ENCODE peak calls at places on chromosome 10, in six cellular contexts. T is GM23338, Z is mucosa of descending colon, K is HFFc6, L is dorsolateral prefrontal cortex, V is WTC11. E is an unnamed sample.
A peak's percentile ranks its signal among the peaks of the same experiment; 100 is the strongest.

GRCh38 chr10:102691701-102692100 is 22.5 kb downstream of the ARL3 start:
- DNase-seq in T (no peak), Z (no peak), K (no peak), L (no peak), V (no peak), E (no peak)

GRCh38 chr10:44416976-44417375 is 32.1 kb upstream of the CXCL12 start:
- DNase-seq in T (no peak), Z (no peak), K (no peak), L (no peak), V (no peak), E (no peak)

GRCh38 chr10:67771200-67771599 is 66.8 kb downstream of the DNAJC12 start:
- DNase-seq in T (no peak), Z (no peak), K (no peak), L (no peak), V (no peak), E (no peak)

GRCh38 chr10:121240011-121240410 is 358.2 kb downstream of the FGFR2 start:
- DNase-seq in T (no peak), Z (peak; percentile 86), K (no peak), L (no peak), V (no peak), E (no peak)

GRCh38 chr10:77251297-77252013 is 386.2 kb downstream of the KCNMA1 start:
- DNase-seq in T (peak; percentile 76), Z (no peak), K (peak; percentile 40), L (no peak), V (peak; percentile 50), E (peak; percentile 62)

GRCh38 chr10:128566376-128566968 is 440.2 kb upstream of the MKI67 start:
- DNase-seq in T (no peak), Z (no peak), K (no peak), L (no peak), V (no peak), E (no peak)

GRCh38 chr10:86165666-86166065 is 200.9 kb downstream of the GRID1 start:
- DNase-seq in T (no peak), Z (no peak), K (no peak), L (peak; percentile 22), V (no peak), E (no peak)

GRCh38 chr10:44578271-44578670 is 193.4 kb upstream of the CXCL12 start:
- DNase-seq in T (no peak), Z (no peak), K (no peak), L (no peak), V (no peak), E (no peak)

GRCh38 chr10:33306756-33307519 is 27.5 kb downstream of the NRP1 start:
- DNase-seq in T (no peak), Z (no peak), K (peak; percentile 42), L (no peak), V (no peak), E (no peak)

GRCh38 chr10:95694665-95695064 is 938 bp upstream of the TCTN3 start:
- DNase-seq in T (no peak), Z (no peak), K (no peak), L (no peak), V (no peak), E (no peak)

GRCh38 chr10:361203-362135 is 226.2 kb downstream of the ZMYND11 start:
- DNase-seq in T (no peak), Z (no peak), K (no peak), L (no peak), V (no peak), E (no peak)

GRCh38 chr10:102916173-102916572 is 1.9 kb upstream of the CNNM2 start:
- DNase-seq in T (no peak), Z (no peak), K (no peak), L (no peak), V (no peak), E (no peak)

GRCh38 chr10:126661841-126662520 is 8.5 kb downstream of the C10orf90 start:
- DNase-seq in T (no peak), Z (no peak), K (no peak), L (no peak), V (no peak), E (no peak)

GRCh38 chr10:113087082-113088029 is 137.3 kb downstream of the TCF7L2 start:
- DNase-seq in T (peak; percentile 62), Z (peak; percentile 69), K (peak; percentile 98), L (no peak), V (no peak), E (peak; percentile 14)

GRCh38 chr10:35643151-35643975 is 1.3 kb upstream of the FZD8 start:
- DNase-seq in T (peak; percentile 76), Z (peak; percentile 75), K (no peak), L (peak; percentile 74), V (peak; percentile 58), E (peak; percentile 13)

GRCh38 chr10:86553213-86553612 is 31.6 kb upstream of the WAPL start:
- DNase-seq in T (no peak), Z (no peak), K (no peak), L (no peak), V (no peak), E (no peak)

GRCh38 chr10:126004752-126005151 is 108.4 kb downstream of the FANK1 start:
- DNase-seq in T (no peak), Z (no peak), K (no peak), L (no peak), V (no peak), E (no peak)

GRCh38 chr10:80015911-80016590 is 62.4 kb upstream of the TMEM254 start:
- DNase-seq in T (peak; percentile 81), Z (no peak), K (no peak), L (no peak), V (peak; percentile 24), E (no peak)

GRCh38 chr10:32950457-32951109 is 7.4 kb downstream of the ITGB1 start:
- DNase-seq in T (no peak), Z (no peak), K (no peak), L (no peak), V (no peak), E (no peak)

GRCh38 chr10:102384606-102385429 is 10.7 kb upstream of the NFKB2 start:
- DNase-seq in T (no peak), Z (no peak), K (peak; percentile 23), L (no peak), V (no peak), E (no peak)

GRCh38 chr10:122567056-122567660 is 6.6 kb downstream of the DMBT1 start:
- DNase-seq in T (peak; percentile 61), Z (no peak), K (no peak), L (no peak), V (peak; percentile 57), E (peak; percentile 68)

GRCh38 chr10:78523453-78523852 is 489.8 kb downstream of the RPS24 start:
- DNase-seq in T (no peak), Z (no peak), K (no peak), L (no peak), V (no peak), E (no peak)

DNA sequence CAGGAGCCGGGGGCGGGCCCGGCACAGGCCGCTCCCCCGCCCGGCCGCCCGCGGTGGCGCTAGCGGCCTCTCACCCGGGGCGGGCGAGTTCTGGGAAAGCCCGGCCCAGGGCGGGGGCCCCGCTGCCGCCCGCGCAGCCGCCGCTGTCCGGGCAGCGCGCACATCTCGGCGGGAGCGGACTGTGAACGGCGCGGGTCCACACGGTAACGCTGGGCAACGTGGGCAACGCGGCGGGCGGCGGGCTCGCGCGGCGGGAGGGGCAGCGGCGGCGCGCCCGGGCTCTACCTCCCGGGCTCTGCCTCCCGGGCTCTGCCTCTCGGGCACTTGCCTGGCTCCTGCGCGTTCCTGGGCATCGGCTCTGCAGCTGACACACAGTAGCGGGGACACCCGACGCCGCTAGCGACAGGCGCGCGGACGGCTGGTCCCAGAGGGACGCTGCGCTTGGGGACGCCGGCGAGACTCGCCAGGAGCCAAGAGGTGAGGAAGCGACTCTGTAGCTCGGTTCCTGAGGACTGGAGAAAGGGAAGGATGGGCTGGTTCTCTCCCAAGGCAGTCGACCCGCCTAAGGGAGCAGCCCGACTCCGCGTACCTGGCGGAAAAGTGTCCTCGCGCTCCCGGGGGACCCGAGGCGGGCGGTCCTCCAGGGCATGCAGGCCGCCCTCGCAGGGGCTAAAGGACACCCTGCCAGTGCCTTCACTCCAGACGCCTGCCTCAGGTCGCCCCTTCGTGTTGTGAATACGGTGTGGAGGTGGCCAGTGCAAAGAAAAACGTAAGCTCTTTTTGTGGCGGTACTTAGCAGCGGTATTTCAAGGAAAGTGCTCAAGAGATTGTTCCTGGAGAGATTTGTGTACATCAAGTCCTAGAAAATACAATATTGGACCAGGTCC is at the start of gene PLCE1:
- DNase-seq in T (peak; percentile 67), Z (peak; percentile 74), K (no peak), L (peak; percentile 47), V (peak; percentile 47), E (peak; percentile 3)
- TF ChIP-seq CTCF in T (no peak), Z (no peak), K (no peak), L (no peak), V (no peak), E (no peak)

GRCh38 chr10:104130041-104130440 is 8.1 kb downstream of the SFR1 start:
- DNase-seq in T (no peak), Z (no peak), K (no peak), L (no peak), V (no peak), E (no peak)

GRCh38 chr10:104128214-104128613 is 6.2 kb downstream of the SFR1 start:
- DNase-seq in T (no peak), Z (no peak), K (peak; percentile 16), L (no peak), V (no peak), E (no peak)

GRCh38 chr10:104123397-104123796 is 1.4 kb downstream of the SFR1 start:
- DNase-seq in T (no peak), Z (no peak), K (peak; percentile 32), L (no peak), V (no peak), E (no peak)

GRCh38 chr10:104122273-104123107 is 519 bp downstream of the SFR1 start:
- DNase-seq in T (peak; percentile 67), Z (no peak), K (no peak), L (no peak), V (no peak), E (peak; percentile 42)

GRCh38 chr10:104127411-104127810 is 5.4 kb downstream of the SFR1 start:
- DNase-seq in T (peak; percentile 58), Z (no peak), K (no peak), L (no peak), V (peak; percentile 34), E (peak; percentile 52)
- TF ChIP-seq CTCF in T (peak; percentile 55), Z (no peak), K (peak; percentile 57), L (peak; percentile 29), V (no peak), E (peak; percentile 32)

DNA sequence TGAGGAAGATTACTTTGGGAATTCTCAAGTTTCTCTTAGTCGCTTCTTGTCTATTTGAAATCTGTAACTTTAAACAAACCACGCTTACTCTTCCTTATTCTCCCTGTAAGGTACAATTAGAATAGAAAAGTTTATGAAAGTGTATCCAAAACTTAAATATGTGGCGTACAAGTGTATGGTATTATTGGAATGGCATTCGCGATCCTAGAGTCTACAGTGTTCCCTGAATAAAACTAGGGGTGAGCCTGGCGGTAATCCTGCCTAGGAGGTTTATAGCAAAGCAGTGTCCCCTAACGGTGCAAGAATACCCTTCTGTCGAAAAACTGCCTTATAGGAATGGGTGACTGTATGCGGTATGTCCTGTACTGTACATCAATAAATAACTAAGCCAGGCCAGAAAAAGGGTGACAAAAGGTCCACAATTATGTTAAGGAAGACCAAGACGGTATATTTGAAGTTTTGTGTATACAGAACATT is 1.2 kb downstream of the TASOR2 start:
- DNase-seq in T (no peak), Z (no peak), K (no peak), L (no peak), V (no peak), E (no peak)
- TF ChIP-seq CTCF in T (peak; percentile 2), Z (no peak), K (no peak), L (no peak), V (no peak), E (peak; percentile 24)

DNA sequence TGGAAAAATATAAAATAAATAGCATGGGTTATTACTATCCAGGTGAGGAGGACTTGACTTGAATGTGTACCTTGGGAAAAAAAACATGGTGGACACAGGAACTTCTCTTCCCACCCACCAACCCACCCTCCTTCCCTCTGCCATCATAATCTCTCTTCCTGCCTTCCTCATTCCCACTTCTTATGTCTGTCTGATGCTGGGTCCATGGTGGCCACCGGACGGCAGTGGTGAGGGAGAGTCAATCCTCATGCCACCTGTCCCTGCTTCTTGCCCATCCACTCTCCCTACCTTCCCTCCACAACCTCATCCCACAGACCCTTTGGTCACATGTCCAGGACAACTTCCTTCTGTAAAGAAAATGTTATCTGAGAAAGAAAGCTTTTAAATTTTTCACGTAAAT is 104.7 kb downstream of the PIP4K2A start:
- DNase-seq in T (no peak), Z (no peak), K (no peak), L (no peak), V (no peak), E (no peak)
- TF ChIP-seq CTCF in T (peak; percentile 24), Z (no peak), K (no peak), L (no peak), V (no peak), E (no peak)